ENCODE peak calls at places on chromosomes 2 and 18, in nine cellular contexts. M, U, Q, F, W, C, X, G and L are unnamed samples.

GRCh38 chr2:72210470-72210869 is 62.8 kb upstream of the CYP26B1 start:
- DNase-seq in Q (no peak), M (no peak), U (no peak), G (no peak), X (no peak), C (no peak), F (no peak), W (no peak), L (no peak)

GRCh38 chr2:197179744-197180498 is 130.7 kb downstream of the ANKRD44 start:
- DNase-seq in C (no peak), M (no peak), W (no peak), F (no peak), U (no peak), G (peak; percentile 42), X (no peak), Q (peak; percentile 92), L (no peak)

GRCh38 chr2:226763320-226763719 is 36.3 kb downstream of the IRS1 start:
- DNase-seq in C (no peak), W (no peak), F (no peak), X (no peak), G (no peak), U (no peak), M (no peak), Q (peak; percentile 52), L (no peak)

GRCh38 chr2:151844217-151844896 is 16.1 kb upstream of the ARL5A start:
- DNase-seq in Q (no peak), F (no peak), X (no peak), W (peak; percentile 13), U (no peak), C (no peak), M (no peak), G (no peak), L (no peak)

GRCh38 chr2:190961918-190962487 is 52.0 kb downstream of the STAT1 start:
- DNase-seq in X (no peak), M (no peak), C (no peak), F (no peak), G (no peak), Q (peak; percentile 40), W (no peak), U (no peak), L (no peak)

GRCh38 chr18:79903071-79903635 is 48.3 kb downstream of the SLC66A2 start:
- DNase-seq in M (no peak), G (peak; percentile 18), X (no peak), W (no peak), F (no peak), C (no peak), Q (no peak), U (peak; percentile 10), L (no peak)

GRCh38 chr18:79664525-79665125 is 15.0 kb upstream of the CTDP1 start:
- DNase-seq in W (no peak), X (no peak), Q (peak; percentile 50), G (no peak), C (no peak), U (no peak), M (no peak), F (no peak), L (no peak)

GRCh38 chr2:230956827-230957755 is 32.0 kb upstream of the GPR55 start:
- DNase-seq in X (peak; percentile 25), M (peak; percentile 70), G (no peak), W (peak; percentile 42), U (peak; percentile 39), F (no peak), C (no peak), Q (peak; percentile 50), L (no peak)

GRCh38 chr18:3248062-3248669 is 565 bp downstream of the MYL12A start:
- DNase-seq in Q (peak; percentile 59), G (no peak), F (no peak), M (no peak), X (peak; percentile 8), U (no peak), W (peak; percentile 65), C (no peak), L (no peak)

GRCh38 chr2:230664128-230664527 is 48.5 kb upstream of the CAB39 start:
- DNase-seq in C (no peak), W (no peak), U (no peak), Q (no peak), F (no peak), X (no peak), M (no peak), G (no peak), L (no peak)

GRCh38 chr2:211157856-211158463 is 601.6 kb downstream of the CPS1 start:
- DNase-seq in F (peak; percentile 75), X (peak; percentile 75), C (peak; percentile 46), M (peak; percentile 89), U (peak; percentile 76), W (peak; percentile 74), Q (peak; percentile 85), G (peak; percentile 50), L (peak; percentile 25)

GRCh38 chr18:63113899-63114565 is 205.5 kb downstream of the BCL2 start:
- DNase-seq in C (no peak), U (no peak), X (no peak), G (no peak), M (no peak), Q (no peak), F (no peak), W (peak; percentile 61), L (no peak)

GRCh38 chr2:36802952-36803351 is 106.4 kb downstream of the VIT start:
- DNase-seq in G (no peak), W (no peak), X (no peak), F (no peak), U (no peak), M (no peak), C (no peak), Q (no peak), L (no peak)

GRCh38 chr2:217166241-217166640 is 306.4 kb upstream of the TNP1 start:
- DNase-seq in X (no peak), Q (peak; percentile 76), W (peak; percentile 60), U (no peak), M (no peak), G (no peak), C (no peak), F (no peak), L (no peak)

GRCh38 chr2:20091305-20091991 is 40.0 kb upstream of the LAPTM4A start:
- DNase-seq in M (no peak), F (no peak), U (peak; percentile 86), W (no peak), G (peak; percentile 54), C (no peak), Q (peak; percentile 97), X (no peak), L (no peak)

GRCh38 chr2:62663920-62664319 is 41.6 kb upstream of the EHBP1 start:
- DNase-seq in U (no peak), M (no peak), F (no peak), W (no peak), Q (peak; percentile 6), G (no peak), X (no peak), C (no peak), L (no peak)

GRCh38 chr2:152065945-152066344 is 32.9 kb downstream of the CACNB4 start:
- DNase-seq in W (no peak), X (no peak), M (no peak), G (no peak), Q (no peak), C (no peak), U (no peak), F (no peak), L (no peak)

GRCh38 chr18:33820517-33821368 is 242.7 kb downstream of the ASXL3 start:
- DNase-seq in U (no peak), X (peak; percentile 38), M (peak; percentile 66), C (no peak), G (peak; percentile 16), F (no peak), Q (no peak), W (no peak), L (no peak)

GRCh38 chr2:65430515-65431416 is 1.6 kb downstream of the SPRED2 start:
- DNase-seq in C (peak; percentile 40), Q (peak; percentile 59), U (peak; percentile 57), M (peak; percentile 82), F (no peak), W (peak; percentile 98), X (peak; percentile 56), G (peak; percentile 62), L (peak; percentile 65)
- TF ChIP-seq CTCF in C (no peak), Q (no peak), U (no peak), M (no peak), F (peak; percentile 23), W (no peak), X (peak; percentile 30), G (no peak), L (no peak)

DNA sequence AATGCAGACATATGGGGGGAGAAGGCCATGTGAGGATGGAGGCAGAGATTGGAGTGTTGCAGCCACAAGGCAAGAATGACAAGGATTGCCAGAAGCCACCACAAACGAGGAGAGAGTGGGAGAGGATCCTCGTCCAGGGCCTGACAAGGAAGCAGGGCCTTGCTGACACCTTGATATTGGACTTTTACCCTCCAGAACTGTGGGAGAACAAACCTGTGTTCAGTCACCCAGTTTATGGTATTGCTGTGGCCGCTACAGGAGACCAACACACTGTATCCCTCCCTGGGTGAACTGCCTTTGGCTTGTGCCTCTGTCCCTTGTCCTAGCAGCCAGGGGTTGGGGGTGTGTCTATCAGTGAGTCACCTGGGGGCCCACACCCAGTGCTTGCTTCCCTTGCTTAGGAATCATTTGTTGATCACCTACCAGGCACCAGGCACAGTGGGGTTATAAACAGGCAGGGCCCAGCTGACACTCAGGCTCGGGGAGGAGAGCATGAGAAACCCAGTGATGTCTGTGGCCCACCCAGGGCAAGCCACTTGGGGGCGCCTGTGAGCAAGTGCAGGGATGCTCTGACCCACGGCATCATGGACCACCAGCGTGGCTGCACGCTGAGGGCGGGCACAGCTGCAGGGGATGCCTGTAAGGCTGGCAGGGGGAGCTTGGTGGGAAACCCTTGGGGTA is 17.2 kb downstream of the TMEM185B start:
- DNase-seq in X (peak; percentile 55), U (no peak), M (no peak), F (no peak), Q (peak; percentile 14), C (no peak), W (peak; percentile 53), G (no peak), L (no peak)
- TF ChIP-seq CTCF in X (peak; percentile 56), U (peak; percentile 9), M (no peak), F (no peak), Q (peak; percentile 61), C (peak; percentile 19), W (peak; percentile 82), G (no peak), L (no peak)

GRCh38 chr2:65868177-65868576 is 435.8 kb upstream of the SPRED2 start:
- DNase-seq in Q (no peak), X (no peak), F (no peak), G (no peak), U (no peak), W (no peak), M (no peak), C (no peak), L (no peak)
- TF ChIP-seq CTCF in Q (no peak), X (no peak), F (no peak), G (no peak), U (no peak), W (no peak), M (no peak), C (no peak), L (no peak)

GRCh38 chr2:161570424-161571050 is 53.7 kb upstream of the SLC4A10 start:
- DNase-seq in Q (peak; percentile 3), X (no peak), U (no peak), W (no peak), F (no peak), C (no peak), G (no peak), M (no peak), L (no peak)
- TF ChIP-seq CTCF in Q (peak; percentile 26), X (peak; percentile 33), U (no peak), W (no peak), F (no peak), C (no peak), G (no peak), M (no peak), L (no peak)